ENCODE peak calls at places on chromosomes 5 and 9, in six cellular contexts. E is GM13977, A is gastrocnemius medialis, Q is lower leg skin, H is AG09319, O is endothelial cell of umbilical vein. N is an unnamed sample.

GRCh38 chr5:65480306-65480865 is 1.3 kb downstream of the ADAMTS6 start:
- DNase-seq in E (no peak), A (peak; percentile 58), Q (peak; percentile 66), H (peak; percentile 57), O (peak; percentile 91), N (no peak)

GRCh38 chr9:90813523-90813922 is 11.9 kb downstream of the SYK start:
- DNase-seq in E (no peak), A (no peak), Q (no peak), H (no peak), O (no peak), N (no peak)

GRCh38 chr9:108702681-108703080 is 153.1 kb downstream of the ACTL7B start:
- DNase-seq in E (no peak), A (no peak), Q (no peak), H (no peak), O (no peak), N (no peak)

GRCh38 chr5:142896325-142897007 is 126.3 kb downstream of the ARHGAP26 start:
- DNase-seq in E (no peak), A (no peak), Q (no peak), H (no peak), O (no peak), N (no peak)

GRCh38 chr5:180898621-180899246 is at the start of gene BTNL8:
- DNase-seq in E (no peak), A (peak; percentile 7), Q (no peak), H (no peak), O (no peak), N (no peak)

GRCh38 chr9:14180077-14180941 is 133.6 kb downstream of the NFIB start:
- DNase-seq in E (no peak), A (no peak), Q (no peak), H (no peak), O (no peak), N (no peak)

GRCh38 chr5:27191786-27192505 is 153.6 kb upstream of the CDH9 start:
- DNase-seq in E (no peak), A (no peak), Q (no peak), H (no peak), O (no peak), N (no peak)

GRCh38 chr9:70551391-70551790 is 136.9 kb upstream of the KLF9 start:
- DNase-seq in E (no peak), A (no peak), Q (no peak), H (no peak), O (no peak), N (no peak)

GRCh38 chr5:66909364-66909763 is 287.2 kb downstream of the CD180 start:
- DNase-seq in E (no peak), A (no peak), Q (no peak), H (no peak), O (no peak), N (no peak)

GRCh38 chr5:148972958-148973357 is 89.9 kb downstream of the SH3TC2 start:
- DNase-seq in E (no peak), A (peak; percentile 48), Q (peak; percentile 77), H (peak; percentile 40), O (peak; percentile 92), N (no peak)

GRCh38 chr5:95223859-95224258 is 61.0 kb downstream of the MCTP1 start:
- DNase-seq in E (no peak), A (no peak), Q (no peak), H (no peak), O (peak; percentile 74), N (no peak)

GRCh38 chr9:15304620-15305019 is 2.4 kb downstream of the TTC39B start:
- DNase-seq in E (no peak), A (no peak), Q (no peak), H (no peak), O (no peak), N (no peak)

GRCh38 chr9:15306757-15307522 is at the start of gene TTC39B:
- DNase-seq in E (peak; percentile 90), A (peak; percentile 82), Q (peak; percentile 92), H (peak; percentile 79), O (peak; percentile 91), N (peak; percentile 90)

GRCh38 chr9:15308511-15308910 is 1.5 kb upstream of the TTC39B start:
- DNase-seq in E (no peak), A (no peak), Q (no peak), H (no peak), O (no peak), N (no peak)

GRCh38 chr9:15307523-15307841 is 466 bp upstream of the TTC39B start:
- DNase-seq in E (no peak), A (no peak), Q (no peak), H (no peak), O (no peak), N (no peak)

DNA sequence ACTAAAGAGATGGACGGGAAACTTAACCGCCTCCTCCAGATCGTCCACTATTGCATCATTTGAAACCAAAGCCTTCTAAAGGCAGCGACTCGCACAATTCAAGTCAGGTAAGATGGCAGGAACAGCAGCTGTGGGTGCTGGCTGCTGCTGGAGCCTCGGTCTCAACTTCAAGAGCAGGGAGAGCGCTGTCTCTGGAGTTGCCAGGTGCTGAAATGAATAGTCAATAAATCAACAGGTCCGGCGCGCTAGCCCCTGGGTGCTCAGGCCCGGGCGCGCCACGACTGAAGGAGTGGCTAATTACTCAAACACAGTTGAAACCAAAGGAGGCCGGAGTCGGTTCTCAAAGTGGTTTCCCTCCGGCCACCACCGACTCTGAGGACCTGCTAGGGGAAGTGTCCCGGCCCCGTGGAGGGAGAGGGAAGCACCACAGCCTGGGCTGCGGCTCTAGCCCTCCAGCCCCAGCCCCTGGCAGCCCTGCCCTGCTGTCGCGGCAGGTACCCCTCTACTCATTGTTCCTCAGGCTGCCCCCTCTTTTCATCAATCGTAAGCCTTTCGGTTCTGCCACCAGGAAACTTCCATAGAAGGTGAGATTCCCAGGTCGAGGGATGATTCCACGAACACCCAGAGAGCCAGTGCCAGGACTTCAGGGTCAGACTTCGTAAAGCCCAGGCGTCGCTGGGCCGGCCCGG is 804 bp downstream of the TTC39B start:
- DNase-seq in E (peak; percentile 29), A (peak; percentile 69), Q (peak; percentile 70), H (no peak), O (peak; percentile 41), N (peak; percentile 74)
- TF ChIP-seq CTCF in E (no peak), A (no peak), Q (no peak), H (no peak), O (no peak), N (no peak)

GRCh38 chr9:129068110-129068509 is 12.8 kb upstream of the DOLPP1 start:
- DNase-seq in E (no peak), A (no peak), Q (no peak), H (no peak), O (no peak), N (no peak)

GRCh38 chr9:129070670-129071525 is 10.0 kb upstream of the DOLPP1 start:
- DNase-seq in E (no peak), A (no peak), Q (no peak), H (no peak), O (no peak), N (no peak)

GRCh38 chr9:129071526-129072131 is 9.3 kb upstream of the DOLPP1 start:
- DNase-seq in E (no peak), A (no peak), Q (no peak), H (no peak), O (no peak), N (no peak)

GRCh38 chr9:129069128-129069824 is 11.6 kb upstream of the DOLPP1 start:
- DNase-seq in E (peak; percentile 69), A (peak; percentile 52), Q (peak; percentile 62), H (no peak), O (no peak), N (no peak)

DNA sequence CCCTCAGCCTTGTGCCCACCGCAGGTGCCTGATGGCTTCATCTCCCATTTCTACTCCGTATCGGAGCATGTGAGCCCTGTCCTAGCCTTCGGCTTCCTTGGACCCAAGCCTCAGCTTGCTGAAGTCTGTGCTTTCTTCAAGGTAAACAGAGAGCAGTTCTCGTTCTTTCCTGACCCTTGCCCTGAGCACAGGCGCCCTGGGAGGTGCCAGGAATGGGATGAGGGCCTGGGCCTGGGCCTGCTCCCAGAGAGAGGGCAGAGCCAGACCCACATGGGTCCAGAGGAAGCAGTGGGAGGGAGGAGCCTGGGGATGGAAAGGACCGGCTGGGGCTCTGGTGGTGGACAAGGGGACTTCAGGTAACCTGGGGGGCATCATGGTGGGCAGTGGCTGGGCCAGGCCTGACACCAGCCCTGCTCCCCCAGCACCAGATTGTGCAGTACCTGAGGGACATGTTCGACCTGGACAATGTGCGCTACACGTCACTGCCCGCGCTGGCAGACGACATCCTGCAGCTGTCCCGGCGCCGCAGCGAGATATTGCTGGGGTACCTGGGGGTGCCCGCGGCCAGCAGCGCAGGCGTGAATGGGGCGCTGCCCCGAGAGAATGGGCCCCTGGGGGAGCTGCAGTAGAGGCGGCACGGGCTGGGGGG is 11.0 kb upstream of the DOLPP1 start:
- DNase-seq in E (no peak), A (no peak), Q (no peak), H (no peak), O (no peak), N (no peak)
- TF ChIP-seq CTCF in E (no peak), A (no peak), Q (no peak), H (no peak), O (no peak), N (no peak)

GRCh38 chr9:122477346-122477745 is 380 bp downstream of the OR1J1 start:
- DNase-seq in E (no peak), A (no peak), Q (no peak), H (no peak), O (no peak), N (no peak)

GRCh38 chr9:122477826-122478225 is at the start of gene OR1J1:
- DNase-seq in E (no peak), A (no peak), Q (no peak), H (no peak), O (no peak), N (no peak)

GRCh38 chr9:122474561-122474960 is 3.2 kb downstream of the OR1J1 start:
- DNase-seq in E (no peak), A (no peak), Q (no peak), H (no peak), O (no peak), N (no peak)

GRCh38 chr9:122475717-122476116 is 2.0 kb downstream of the OR1J1 start:
- DNase-seq in E (no peak), A (no peak), Q (no peak), H (no peak), O (no peak), N (no peak)
- TF ChIP-seq CTCF in E (no peak), A (no peak), Q (no peak), H (no peak), O (no peak), N (no peak)

DNA sequence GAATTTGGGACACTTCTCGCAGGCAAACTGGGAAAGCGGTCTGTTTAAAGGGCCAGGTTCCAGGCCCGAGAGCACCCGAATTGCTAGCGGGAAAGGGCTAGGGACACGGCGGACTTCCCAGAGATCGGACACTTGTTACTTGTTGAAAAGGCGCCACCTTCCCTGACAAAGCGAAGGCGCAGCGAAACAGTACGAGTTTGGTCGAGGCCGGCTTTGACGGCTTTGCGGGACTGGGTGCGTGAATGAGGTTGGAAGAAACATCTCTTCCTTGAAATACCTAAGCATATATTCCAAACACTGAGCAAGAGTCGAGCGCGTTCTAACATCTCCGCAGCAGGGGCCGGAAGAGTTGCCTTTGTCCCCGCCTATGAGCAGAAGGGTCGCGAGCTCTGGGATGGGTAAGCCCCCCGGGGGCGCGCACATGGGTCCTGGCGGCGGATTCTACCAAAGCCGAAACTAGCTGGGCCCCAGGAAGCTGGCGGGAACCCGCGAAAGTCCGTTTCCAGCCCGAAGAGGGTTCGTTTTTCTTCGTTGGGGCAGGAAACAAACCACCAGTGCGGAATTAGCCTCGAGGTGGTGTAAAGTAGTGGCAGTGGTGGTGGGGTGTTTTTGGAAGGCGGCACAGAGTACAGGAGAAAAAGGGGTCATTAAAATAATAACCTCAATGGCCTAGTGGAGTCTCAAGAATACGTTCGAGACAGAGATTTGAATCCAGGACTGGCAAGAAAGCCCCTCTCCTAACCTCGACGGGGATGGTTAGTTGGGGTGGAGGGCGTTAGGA is 1.5 kb downstream of the GDNF start:
- DNase-seq in E (peak; percentile 40), A (no peak), Q (no peak), H (no peak), O (peak; percentile 22), N (no peak)
- TF ChIP-seq CTCF in E (no peak), A (peak; percentile 16), Q (no peak), H (peak; percentile 22), O (peak; percentile 28), N (peak; percentile 47)

GRCh38 chr9:135961277-135961705 is at the start of gene UBAC1:
- DNase-seq in E (peak; percentile 100), A (peak; percentile 93), Q (peak; percentile 90), H (peak; percentile 75), O (peak; percentile 95), N (peak; percentile 96)
- TF ChIP-seq CTCF in E (peak; percentile 31), A (peak; percentile 48), Q (no peak), H (no peak), O (peak; percentile 60), N (peak; percentile 58)